ENCODE peak calls at places on chromosomes 5 and 9, in nine cellular contexts. L, B, Z, H, E, P, U, Q and W are unnamed samples. For H3K4me1, the result is how much of the 10 kb centered on the place peaks cover.

GRCh38 chr9:119556129-119556875 is 187.1 kb upstream of the BRINP1 start:
- DNase-seq in L (no peak), B (peak), Z (peak), H (peak), E (peak), P (peak), U (peak), Q (peak), W (peak)

GRCh38 chr5:65961644-65962043 is 35.3 kb downstream of the ERBIN start:
- DNase-seq in L (peak), B (no peak), Z (no peak), H (no peak), E (no peak), P (no peak), U (no peak), Q (peak), W (no peak)

GRCh38 chr5:87268126-87268969 is 665 bp downstream of the RASA1 start:
- DNase-seq in L (peak), B (peak), Z (peak), H (peak), E (peak), P (peak), U (peak), Q (peak), W (peak)

GRCh38 chr5:139925650-139926640 is 117.2 kb downstream of the NRG2 start:
- DNase-seq in L (no peak), B (no peak), Z (no peak), H (no peak), E (no peak), P (no peak), U (no peak), Q (no peak), W (no peak)

GRCh38 chr9:119963798-119964372 is 594.6 kb upstream of the BRINP1 start:
- DNase-seq in L (no peak), B (no peak), Z (peak), H (peak), E (peak), P (no peak), U (no peak), Q (no peak), W (peak)

GRCh38 chr5:154603011-154603410 is 125.0 kb upstream of the HAND1 start:
- DNase-seq in L (no peak), B (no peak), Z (no peak), H (no peak), E (no peak), P (no peak), U (no peak), Q (no peak), W (no peak)

GRCh38 chr5:68465133-68465532 is 249.6 kb downstream of the PIK3R1 start:
- DNase-seq in L (no peak), B (no peak), Z (no peak), H (no peak), E (no peak), P (no peak), U (no peak), Q (no peak), W (no peak)

GRCh38 chr5:146912874-146913273 is 34.3 kb upstream of the PPP2R2B start:
- DNase-seq in L (no peak), B (no peak), Z (no peak), H (no peak), E (no peak), P (no peak), U (no peak), Q (no peak), W (no peak)

GRCh38 chr5:146426853-146427618 is 20.1 kb upstream of the TCERG1 start:
- DNase-seq in L (no peak), B (no peak), Z (no peak), H (no peak), E (peak), P (no peak), U (no peak), Q (peak), W (no peak)

GRCh38 chr5:180235846-180236245 is 26.8 kb upstream of the RASGEF1C start:
- DNase-seq in L (no peak), B (no peak), Z (no peak), H (no peak), E (no peak), P (no peak), U (no peak), Q (no peak), W (no peak)

GRCh38 chr9:135392511-135392910 is 87.1 kb upstream of the PPP1R26 start:
- DNase-seq in L (no peak), B (no peak), Z (no peak), H (peak), E (no peak), P (no peak), U (no peak), Q (no peak), W (no peak)

GRCh38 chr9:134010774-134011173 is 14.5 kb upstream of the BRD3OS start:
- DNase-seq in L (no peak), B (no peak), Z (peak), H (no peak), E (peak), P (no peak), U (no peak), Q (peak), W (peak)

GRCh38 chr5:149829954-149830353 is 99.8 kb downstream of the PPARGC1B start:
- DNase-seq in L (no peak), B (no peak), Z (no peak), H (no peak), E (peak), P (no peak), U (no peak), Q (no peak), W (no peak)

GRCh38 chr5:17295671-17296070 is 78.2 kb downstream of the BASP1 start:
- DNase-seq in L (no peak), B (no peak), Z (no peak), H (no peak), E (no peak), P (no peak), U (no peak), Q (no peak), W (no peak)

GRCh38 chr9:647522-647921 is 194.0 kb upstream of the DMRT1 start:
- DNase-seq in L (no peak), B (no peak), Z (no peak), H (no peak), E (no peak), P (no peak), U (no peak), Q (no peak), W (no peak)

GRCh38 chr9:651372-651771 is 190.1 kb upstream of the DMRT1 start:
- DNase-seq in L (no peak), B (no peak), Z (no peak), H (no peak), E (no peak), P (no peak), U (no peak), Q (no peak), W (no peak)

GRCh38 chr9:652896-653295 is 188.6 kb upstream of the DMRT1 start:
- DNase-seq in L (no peak), B (peak), Z (no peak), H (no peak), E (no peak), P (peak), U (no peak), Q (no peak), W (peak)

GRCh38 chr9:649128-650074 is 192.1 kb upstream of the DMRT1 start:
- DNase-seq in L (no peak), B (no peak), Z (no peak), H (no peak), E (no peak), P (no peak), U (no peak), Q (no peak), W (no peak)

DNA sequence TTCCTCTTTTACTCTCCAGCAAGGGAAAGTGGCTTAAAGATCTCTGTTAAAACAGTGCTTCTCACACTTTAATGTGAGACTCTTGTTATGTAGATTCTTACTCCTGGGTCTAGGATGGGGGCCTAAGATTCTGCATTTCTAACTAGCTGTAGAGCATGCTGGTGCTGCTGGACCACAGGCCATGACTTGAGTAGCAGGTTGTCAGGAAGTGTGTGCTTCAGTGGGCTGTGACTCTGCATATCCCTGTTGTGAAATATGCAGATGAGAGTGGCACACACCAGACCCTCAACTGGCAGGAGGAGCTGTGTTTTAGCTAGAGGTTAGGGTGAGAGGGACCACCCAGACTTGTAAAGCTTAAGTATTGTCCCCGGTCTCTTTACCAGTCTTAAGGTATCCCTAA is 191.1 kb upstream of the DMRT1 start:
- DNase-seq in L (no peak), B (no peak), Z (no peak), H (no peak), E (no peak), P (no peak), U (no peak), Q (peak), W (peak)
- TF ChIP-seq POLR2AphosphoS5 in L (no peak), B (no peak), Z (no peak), H (no peak), E (no peak), P (no peak), U (no peak), Q (no peak), W (no peak)

GRCh38 chr9:136992819-136993369 is 672 bp downstream of the PAXX start:
- DNase-seq in L (no peak), B (no peak), Z (no peak), H (no peak), E (no peak), P (no peak), U (no peak), Q (no peak), W (no peak)
- H3K4me1 ChIP-seq in L (under half), B (under half), Z (half or more), H (under half), E (under half), P (under half), U (half or more), Q (under half), W (half or more)

GRCh38 chr5:76402251-76402879 is 720 bp upstream of the IQGAP2 start:
- DNase-seq in L (peak), B (no peak), Z (peak), H (peak), E (peak), P (peak), U (no peak), Q (peak), W (peak)

GRCh38 chr5:76403713-76403962 is 553 bp downstream of the IQGAP2 start:
- DNase-seq in L (no peak), B (no peak), Z (no peak), H (no peak), E (peak), P (no peak), U (no peak), Q (no peak), W (no peak)

GRCh38 chr5:76402880-76403712 is at the start of gene IQGAP2:
- DNase-seq in L (no peak), B (peak), Z (peak), H (peak), E (peak), P (peak), U (peak), Q (peak), W (peak)

GRCh38 chr5:76404694-76405306 is 1.7 kb downstream of the IQGAP2 start:
- DNase-seq in L (no peak), B (no peak), Z (no peak), H (no peak), E (no peak), P (no peak), U (no peak), Q (no peak), W (peak)

DNA sequence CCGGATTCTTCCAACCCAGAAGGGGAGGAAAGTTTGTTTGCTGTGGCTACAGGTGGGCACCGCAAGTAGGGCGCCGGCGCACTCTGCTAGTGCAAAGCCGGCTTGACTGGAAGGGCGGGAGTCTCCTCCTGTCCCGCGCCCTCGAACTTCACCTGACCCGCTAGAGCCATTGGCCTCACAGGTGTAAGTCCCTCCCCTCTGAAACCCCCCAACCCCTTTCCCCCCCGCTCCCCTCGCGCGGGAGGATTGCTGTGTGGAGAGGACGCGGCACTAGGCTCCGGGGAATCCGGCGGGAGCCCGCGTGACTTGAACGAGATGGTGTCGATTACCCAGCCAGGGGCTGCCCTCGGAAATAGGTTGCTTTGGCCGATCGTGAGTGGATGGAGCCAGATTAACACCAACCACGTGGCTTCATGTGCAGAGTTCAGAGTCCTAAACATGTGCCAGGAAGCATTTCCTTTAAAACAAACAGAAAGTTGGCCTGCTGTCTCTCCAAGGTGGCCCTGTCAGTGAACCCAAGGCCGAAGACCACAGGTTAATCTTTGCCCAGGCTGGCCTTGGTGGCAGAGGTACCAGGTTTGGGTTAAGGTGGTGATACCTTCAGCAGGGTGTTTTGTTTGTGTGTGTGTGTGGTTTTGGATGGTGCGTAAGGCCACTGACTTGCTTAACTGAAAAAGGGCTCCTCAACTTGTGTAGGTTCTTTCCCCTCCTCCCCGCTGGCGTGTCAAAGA is 1.0 kb downstream of the IQGAP2 start:
- DNase-seq in L (peak), B (peak), Z (peak), H (peak), E (no peak), P (peak), U (no peak), Q (no peak), W (no peak)
- H3K27ac ChIP-seq in L (peak), B (peak), Z (peak), H (peak), E (no peak), P (peak), U (peak), Q (no peak), W (peak)

GRCh38 chr5:131379723-131380122 is 115.9 kb downstream of the CDC42SE2 start:
- DNase-seq in L (peak), B (no peak), Z (no peak), H (no peak), E (no peak), P (no peak), U (no peak), Q (peak), W (no peak)
- TF ChIP-seq POLR2AphosphoS5 in L (peak), B (peak), Z (no peak), H (no peak), E (no peak), P (peak), U (no peak), Q (peak), W (peak)

GRCh38 chr9:79166005-79166404 is 405.8 kb upstream of the TLE4 start:
- DNase-seq in L (no peak), B (no peak), Z (no peak), H (no peak), E (no peak), P (no peak), U (no peak), Q (no peak), W (no peak)
- H3K4me1 ChIP-seq in L (under half), B (under half), Z (under half), H (under half), E (under half), P (under half), U (under half), Q (under half), W (under half)

GRCh38 chr5:42991477-42992034 is 48.6 kb downstream of the ANXA2R start:
- DNase-seq in L (no peak), B (no peak), Z (no peak), H (no peak), E (no peak), P (peak), U (no peak), Q (no peak), W (no peak)
- H3K27ac ChIP-seq in L (peak), B (peak), Z (peak), H (peak), E (peak), P (peak), U (peak), Q (peak), W (peak)

GRCh38 chr9:124350485-124351263 is 64.6 kb downstream of the PSMB7 start:
- DNase-seq in L (no peak), B (peak), Z (no peak), H (no peak), E (no peak), P (no peak), U (peak), Q (no peak), W (no peak)
- TF ChIP-seq POLR2AphosphoS5 in L (no peak), B (no peak), Z (no peak), H (no peak), E (no peak), P (no peak), U (no peak), Q (no peak), W (no peak)

DNA sequence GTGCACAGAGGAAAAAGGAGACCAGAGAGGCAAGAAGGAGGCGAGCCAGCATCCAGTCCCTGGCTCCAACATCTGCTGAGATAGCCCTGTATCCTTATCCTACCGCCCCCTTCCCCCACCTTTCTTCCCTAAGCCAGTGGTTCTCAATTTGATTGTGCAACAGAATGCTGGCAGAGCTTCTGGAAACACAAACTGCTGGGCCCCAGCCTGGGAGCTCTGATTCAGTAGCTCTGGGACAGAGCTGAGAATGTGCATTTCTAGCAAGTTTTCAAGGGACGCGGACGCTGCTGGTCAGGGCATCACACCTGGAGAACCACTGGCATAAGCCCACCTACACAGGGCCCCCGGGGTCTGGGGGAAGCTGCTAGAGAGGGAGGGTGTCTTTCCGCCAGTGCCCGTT is 21.1 kb downstream of the AK8 start:
- DNase-seq in L (no peak), B (peak), Z (peak), H (peak), E (no peak), P (peak), U (no peak), Q (no peak), W (peak)
- H3K4me1 ChIP-seq in L (under half), B (under half), Z (under half), H (under half), E (under half), P (under half), U (under half), Q (under half), W (under half)

GRCh38 chr5:109681763-109682162 is 8.0 kb upstream of the MAN2A1 start:
- DNase-seq in L (no peak), B (no peak), Z (no peak), H (no peak), E (no peak), P (no peak), U (no peak), Q (no peak), W (no peak)
- H3K27ac ChIP-seq in L (no peak), B (no peak), Z (no peak), H (no peak), E (no peak), P (no peak), U (no peak), Q (no peak), W (no peak)

DNA sequence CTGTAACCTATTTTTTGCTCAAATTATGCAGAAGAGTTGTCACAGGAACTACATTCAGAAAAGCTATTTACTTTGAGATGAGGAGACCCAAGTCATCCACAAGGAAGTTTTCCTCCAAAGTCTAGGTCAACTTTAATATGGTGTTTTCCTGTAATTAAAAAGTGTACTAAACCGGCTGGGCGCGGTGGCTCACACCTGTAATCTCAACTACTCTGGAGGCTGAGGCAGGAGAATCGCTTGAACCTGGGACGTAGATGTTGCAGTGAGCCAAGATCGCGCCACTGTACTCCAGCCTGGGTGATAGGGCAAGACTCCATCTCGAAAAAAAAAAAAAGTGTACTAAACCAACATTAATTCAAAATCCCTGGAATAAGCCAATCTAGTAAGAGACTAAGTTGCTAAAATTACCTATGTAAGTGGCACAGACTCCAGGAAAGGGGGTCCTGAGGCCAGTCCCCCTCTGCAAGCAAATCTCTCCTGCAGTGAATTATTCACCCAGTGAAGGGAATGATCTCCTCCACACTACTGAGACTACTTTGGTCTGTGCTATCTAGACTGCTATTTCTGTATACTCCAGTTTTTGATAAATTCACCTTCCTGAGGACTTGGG is 38.9 kb downstream of the FNBP1 start:
- DNase-seq in L (no peak), B (peak), Z (no peak), H (peak), E (no peak), P (peak), U (no peak), Q (no peak), W (no peak)
- TF ChIP-seq POLR2AphosphoS5 in L (no peak), B (no peak), Z (no peak), H (no peak), E (no peak), P (no peak), U (no peak), Q (no peak), W (no peak)